ENCODE peak calls at places on chromosomes 16 and 17, in five cellular contexts. K is kidney, F is upper lobe of right lung, X is A549, S is endodermal cell. V is an unnamed sample. For H3K4me1, the result is how much of the 10 kb centered on the place peaks cover.

GRCh38 chr16:74748042-74748709 is 26.4 kb downstream of the FA2H start:
- DNase-seq in K (no peak), F (no peak), X (no peak), S (no peak), V (no peak)

GRCh38 chr17:10067446-10068143 is 130.8 kb downstream of the GAS7 start:
- DNase-seq in K (no peak), F (no peak), X (no peak), S (no peak), V (peak)

GRCh38 chr16:10314811-10315210 is 71.0 kb upstream of the ATF7IP2 start:
- DNase-seq in K (no peak), F (no peak), X (no peak), S (no peak), V (no peak)

GRCh38 chr17:6928193-6928592 is 67.7 kb upstream of the ALOX12 start:
- DNase-seq in K (no peak), F (no peak), X (no peak), S (no peak), V (no peak)

GRCh38 chr17:46025060-46025459 is 26.0 kb downstream of the STH start:
- DNase-seq in K (no peak), F (no peak), X (no peak), S (no peak), V (no peak)

GRCh38 chr16:12576878-12577277 is 226.8 kb downstream of the CPPED1 start:
- DNase-seq in K (no peak), F (peak), X (no peak), S (no peak), V (no peak)

GRCh38 chr16:15856217-15856616 is 611 bp downstream of the MYH11 start:
- DNase-seq in K (no peak), F (no peak), X (no peak), S (no peak), V (no peak)

GRCh38 chr16:86059253-86060171 is 160.6 kb downstream of the IRF8 start:
- DNase-seq in K (peak), F (no peak), X (no peak), S (peak), V (no peak)

GRCh38 chr17:4230142-4230541 is 33.6 kb downstream of the ANKFY1 start:
- DNase-seq in K (no peak), F (no peak), X (peak), S (peak), V (no peak)

GRCh38 chr16:85712841-85713240 is 24.1 kb upstream of the GINS2 start:
- DNase-seq in K (no peak), F (no peak), X (no peak), S (no peak), V (no peak)

GRCh38 chr17:1592751-1593629 is 30.4 kb upstream of the PITPNA start:
- DNase-seq in K (no peak), F (no peak), X (no peak), S (no peak), V (no peak)

GRCh38 chr17:5837055-5837491 is 233.1 kb upstream of the WSCD1 start:
- DNase-seq in K (no peak), F (no peak), X (peak), S (no peak), V (no peak)

GRCh38 chr17:44751806-44752205 is 7.0 kb upstream of the ADAM11 start:
- DNase-seq in K (no peak), F (no peak), X (no peak), S (peak), V (no peak)

GRCh38 chr16:17657037-17657436 is 186.3 kb upstream of the XYLT1 start:
- DNase-seq in K (no peak), F (no peak), X (no peak), S (peak), V (no peak)

GRCh38 chr16:81995651-81996050 is 15.6 kb downstream of the SDR42E1 start:
- DNase-seq in K (no peak), F (no peak), X (no peak), S (no peak), V (no peak)

GRCh38 chr17:51263001-51263400 is 2.7 kb downstream of the UTP18 start:
- DNase-seq in K (no peak), F (no peak), X (no peak), S (no peak), V (no peak)

GRCh38 chr16:83913234-83913633 is 14.3 kb downstream of the MLYCD start:
- DNase-seq in K (no peak), F (no peak), X (no peak), S (no peak), V (no peak)

GRCh38 chr16:397135-397661 is at the start of gene NME4:
- DNase-seq in K (peak), F (peak), X (no peak), S (peak), V (no peak)

GRCh38 chr17:75277664-75278071 is 6.6 kb upstream of the MIF4GD start:
- DNase-seq in K (no peak), F (no peak), X (no peak), S (no peak), V (no peak)

GRCh38 chr17:52147872-52148271 is 10.6 kb downstream of the CA10 start:
- DNase-seq in K (no peak), F (no peak), X (no peak), S (no peak), V (no peak)

GRCh38 chr17:34178047-34178446 is 77.0 kb upstream of the CCL2 start:
- DNase-seq in K (no peak), F (no peak), X (no peak), S (peak), V (no peak)

GRCh38 chr17:45225964-45226530 is 4.4 kb downstream of the FMNL1 start:
- DNase-seq in K (peak), F (peak), X (no peak), S (peak), V (no peak)

GRCh38 chr16:72793017-72793416 is 254.9 kb downstream of the ZFHX3 start:
- DNase-seq in K (no peak), F (no peak), X (no peak), S (no peak), V (no peak)

GRCh38 chr17:17048106-17048505 is 5.8 kb downstream of the MPRIP start:
- DNase-seq in K (no peak), F (peak), X (no peak), S (peak), V (peak)

GRCh38 chr17:14019186-14019956 is 49.9 kb upstream of the COX10 start:
- DNase-seq in K (no peak), F (no peak), X (no peak), S (no peak), V (no peak)

GRCh38 chr16:27237229-27238015 is 31.1 kb downstream of the NSMCE1 start:
- DNase-seq in K (peak), F (peak), X (no peak), S (no peak), V (peak)

GRCh38 chr17:45345554-45346254 is 28.9 kb upstream of the MAP3K14 start:
- DNase-seq in K (no peak), F (no peak), X (no peak), S (no peak), V (peak)

GRCh38 chr17:44197980-44198720 is 1.5 kb downstream of the ATXN7L3 start:
- DNase-seq in K (peak), F (no peak), X (peak), S (no peak), V (peak)

GRCh38 chr16:29906520-29907244 is 6.4 kb downstream of the ASPHD1 start:
- DNase-seq in K (no peak), F (no peak), X (no peak), S (no peak), V (no peak)

GRCh38 chr17:27352481-27353460 is 58.9 kb downstream of the WSB1 start:
- DNase-seq in K (no peak), F (no peak), X (peak), S (peak), V (no peak)

GRCh38 chr16:27480761-27481160 is 69.0 kb downstream of the GTF3C1 start:
- DNase-seq in K (peak), F (no peak), X (no peak), S (no peak), V (no peak)

GRCh38 chr17:39754161-39754957 is 16.6 kb downstream of the GRB7 start:
- DNase-seq in K (peak), F (peak), X (peak), S (peak), V (peak)
- TF ChIP-seq CTCF in K (peak), F (peak), X (peak), S (peak), V (peak)

GRCh38 chr17:72510454-72511016 is 389.7 kb downstream of the SOX9 start:
- DNase-seq in K (no peak), F (no peak), X (no peak), S (no peak), V (no peak)

GRCh38 chr17:72514321-72514861 is 393.6 kb downstream of the SOX9 start:
- DNase-seq in K (no peak), F (no peak), X (no peak), S (no peak), V (no peak)

GRCh38 chr17:72512649-72513556 is 392.1 kb downstream of the SOX9 start:
- DNase-seq in K (no peak), F (no peak), X (no peak), S (no peak), V (no peak)

GRCh38 chr17:72514888-72515287 is 394.1 kb downstream of the SOX9 start:
- DNase-seq in K (no peak), F (no peak), X (no peak), S (no peak), V (no peak)

DNA sequence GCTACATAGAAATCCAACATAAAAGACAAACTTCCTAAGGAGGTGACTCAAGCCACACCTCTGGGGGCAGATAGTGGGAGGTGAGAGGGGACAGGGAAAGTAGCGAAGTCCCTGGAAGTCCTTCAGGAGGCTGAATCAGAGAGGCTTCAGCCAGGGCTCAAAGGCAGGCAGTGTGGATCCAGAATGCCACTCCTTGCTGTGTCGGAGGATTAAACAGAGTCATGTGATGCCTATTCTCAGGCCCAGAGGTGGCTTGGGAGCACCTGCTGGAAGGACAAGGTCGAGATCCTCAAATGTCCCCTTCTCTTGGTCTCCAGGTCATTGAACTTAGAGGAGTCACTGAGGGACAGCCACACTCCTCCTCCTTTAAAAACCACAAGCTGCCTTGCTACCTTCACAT is 391.1 kb downstream of the SOX9 start:
- DNase-seq in K (no peak), F (no peak), X (no peak), S (no peak), V (no peak)
- H3K4me1 ChIP-seq in K (under half), F (under half), X (half or more), S (under half), V (under half)

DNA sequence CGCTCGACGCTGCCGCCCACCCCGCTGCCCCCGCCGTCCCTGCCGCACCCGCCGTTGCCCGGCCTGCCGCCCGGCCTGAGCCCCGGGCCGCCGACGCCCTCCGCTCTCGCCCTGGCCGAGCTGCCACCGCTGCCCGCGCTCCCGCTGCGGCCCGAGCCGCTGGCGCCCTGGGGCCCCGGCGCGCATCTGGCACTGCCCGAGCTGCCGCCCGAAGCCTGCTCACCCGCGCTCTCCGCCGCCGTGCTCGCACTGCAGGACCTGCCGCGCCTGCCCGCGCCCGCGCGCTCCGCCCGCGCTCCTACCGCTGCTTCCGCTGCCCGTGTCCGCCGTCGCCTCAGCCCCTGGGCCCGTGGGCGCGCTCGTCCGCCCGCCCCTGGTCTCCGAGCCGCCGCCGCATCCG is 8.4 kb upstream of the CLDN9 start:
- DNase-seq in K (no peak), F (no peak), X (no peak), S (no peak), V (no peak)
- H3K4me3 ChIP-seq in K (no peak), F (no peak), X (peak), S (no peak), V (peak)

GRCh38 chr16:54817432-54817831 is 113.2 kb upstream of the IRX5 start:
- DNase-seq in K (no peak), F (no peak), X (peak), S (peak), V (no peak)
- TF ChIP-seq CTCF in K (no peak), F (peak), X (no peak), S (peak), V (peak)

GRCh38 chr17:68457539-68458259 is 403 bp upstream of the WIPI1 start:
- DNase-seq in K (peak), F (peak), X (peak), S (peak), V (peak)

GRCh38 chr17:68458260-68459029 is 1.1 kb upstream of the WIPI1 start:
- DNase-seq in K (no peak), F (no peak), X (no peak), S (no peak), V (no peak)

GRCh38 chr17:68457168-68457538 is at the start of gene WIPI1:
- DNase-seq in K (peak), F (no peak), X (no peak), S (no peak), V (peak)

GRCh38 chr17:68455756-68456528 is 1.4 kb downstream of the WIPI1 start:
- DNase-seq in K (no peak), F (no peak), X (no peak), S (no peak), V (no peak)

DNA sequence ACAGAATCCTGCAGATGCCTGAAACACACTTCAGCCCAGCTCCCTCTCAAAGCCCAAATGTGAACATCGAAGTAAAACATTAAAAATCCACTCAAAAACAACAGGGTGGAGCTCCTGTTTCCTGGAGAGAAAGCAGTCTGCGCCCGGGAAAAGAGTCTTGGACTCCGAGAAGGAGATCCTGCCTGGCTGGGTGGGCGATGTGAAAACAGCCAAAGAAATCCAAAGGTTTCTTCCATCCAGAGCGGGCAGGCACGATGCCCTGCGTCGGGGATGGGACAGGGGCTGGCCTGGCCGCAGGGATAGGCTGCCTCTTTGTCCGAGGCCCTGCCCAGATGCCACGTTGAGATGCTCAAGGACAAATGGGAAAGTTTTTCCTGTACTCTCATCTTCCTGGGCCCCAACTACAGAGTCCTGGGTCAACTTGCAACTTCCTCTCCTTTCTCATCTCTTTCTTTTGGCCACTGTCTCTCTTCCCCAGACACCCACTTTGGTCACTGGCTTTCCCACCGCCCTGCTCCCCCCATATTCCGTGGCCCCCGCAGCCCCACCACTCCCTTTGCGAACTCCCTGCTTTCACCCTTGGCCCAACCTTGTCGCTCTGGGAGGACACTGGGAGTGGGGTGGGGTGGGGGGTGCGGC is 648 bp downstream of the WIPI1 start:
- DNase-seq in K (peak), F (peak), X (peak), S (peak), V (peak)
- H3K4me1 ChIP-seq in K (under half), F (under half), X (under half), S (under half), V (half or more)

V was measured in suprapubic skin.